ENCODE peak calls at places on chromosomes 6 and 20, in six cellular contexts. One of them, this sample, is unnamed.

GRCh38 chr6:110590821-110591351 is 114.5 kb upstream of the SLC22A16 start:
- DNase-seq in MG63: no peak
- DNase-seq in GM12865: peak
- DNase-seq in stimulated activated naive CD8-positive, alpha-beta T cell treated with anti-CD3 and anti-CD28 coated beads, Interleukin-15, Interleukin-2, amounts not matched to agents 100 U/mL and 50 U/mL, for 24 hours: peak
- DNase-seq in head of caudate nucleus: no peak
- DNase-seq in GM04504: no peak
- DNase-seq in this sample: peak

GRCh38 chr6:129440691-129441090 is 269.3 kb downstream of the ARHGAP18 start:
- DNase-seq in GM12865: no peak
- DNase-seq in head of caudate nucleus: no peak
- DNase-seq in GM04504: no peak
- DNase-seq in stimulated activated naive CD8-positive, alpha-beta T cell treated with anti-CD3 and anti-CD28 coated beads, Interleukin-15, Interleukin-2, amounts not matched to agents 100 U/mL and 50 U/mL, for 24 hours: no peak
- DNase-seq in MG63: peak
- DNase-seq in this sample: no peak

GRCh38 chr6:133235219-133235618 is 5.9 kb upstream of the EYA4 start:
- DNase-seq in head of caudate nucleus: no peak
- DNase-seq in GM04504: no peak
- DNase-seq in GM12865: no peak
- DNase-seq in MG63: no peak
- DNase-seq in stimulated activated naive CD8-positive, alpha-beta T cell treated with anti-CD3 and anti-CD28 coated beads, Interleukin-15, Interleukin-2, amounts not matched to agents 100 U/mL and 50 U/mL, for 24 hours: no peak
- DNase-seq in this sample: no peak

GRCh38 chr20:43914286-43914685 is 366 bp upstream of the TOX2 start:
- DNase-seq in stimulated activated naive CD8-positive, alpha-beta T cell treated with anti-CD3 and anti-CD28 coated beads, Interleukin-15, Interleukin-2, amounts not matched to agents 100 U/mL and 50 U/mL, for 24 hours: no peak
- DNase-seq in MG63: no peak
- DNase-seq in GM04504: no peak
- DNase-seq in GM12865: peak
- DNase-seq in head of caudate nucleus: no peak
- DNase-seq in this sample: no peak

GRCh38 chr20:59577809-59578601 is 26.3 kb upstream of the PHACTR3 start:
- DNase-seq in head of caudate nucleus: no peak
- DNase-seq in stimulated activated naive CD8-positive, alpha-beta T cell treated with anti-CD3 and anti-CD28 coated beads, Interleukin-15, Interleukin-2, amounts not matched to agents 100 U/mL and 50 U/mL, for 24 hours: no peak
- DNase-seq in GM04504: no peak
- DNase-seq in MG63: no peak
- DNase-seq in GM12865: no peak
- DNase-seq in this sample: no peak

GRCh38 chr6:43972915-43973304 is 154.3 kb downstream of the MRPL14 start:
- DNase-seq in GM12865: no peak
- DNase-seq in GM04504: peak
- DNase-seq in head of caudate nucleus: peak
- DNase-seq in stimulated activated naive CD8-positive, alpha-beta T cell treated with anti-CD3 and anti-CD28 coated beads, Interleukin-15, Interleukin-2, amounts not matched to agents 100 U/mL and 50 U/mL, for 24 hours: no peak
- DNase-seq in MG63: peak
- DNase-seq in this sample: no peak

GRCh38 chr6:169589699-169590257 is 112.1 kb downstream of the WDR27 start:
- DNase-seq in stimulated activated naive CD8-positive, alpha-beta T cell treated with anti-CD3 and anti-CD28 coated beads, Interleukin-15, Interleukin-2, amounts not matched to agents 100 U/mL and 50 U/mL, for 24 hours: no peak
- DNase-seq in GM04504: peak
- DNase-seq in GM12865: peak
- DNase-seq in MG63: no peak
- DNase-seq in head of caudate nucleus: no peak
- DNase-seq in this sample: peak

GRCh38 chr6:27894839-27895762 is 17.1 kb downstream of the OR2B2 start:
- DNase-seq in stimulated activated naive CD8-positive, alpha-beta T cell treated with anti-CD3 and anti-CD28 coated beads, Interleukin-15, Interleukin-2, amounts not matched to agents 100 U/mL and 50 U/mL, for 24 hours: peak
- DNase-seq in GM04504: no peak
- DNase-seq in MG63: peak
- DNase-seq in head of caudate nucleus: peak
- DNase-seq in GM12865: peak
- DNase-seq in this sample: no peak

GRCh38 chr6:166624275-166624674 is 2.8 kb downstream of the RPS6KA2 start:
- DNase-seq in stimulated activated naive CD8-positive, alpha-beta T cell treated with anti-CD3 and anti-CD28 coated beads, Interleukin-15, Interleukin-2, amounts not matched to agents 100 U/mL and 50 U/mL, for 24 hours: no peak
- DNase-seq in GM04504: peak
- DNase-seq in MG63: no peak
- DNase-seq in GM12865: no peak
- DNase-seq in head of caudate nucleus: no peak
- DNase-seq in this sample: no peak

GRCh38 chr6:10883312-10884244 is 1.7 kb upstream of the GCM2 start:
- DNase-seq in GM12865: no peak
- DNase-seq in stimulated activated naive CD8-positive, alpha-beta T cell treated with anti-CD3 and anti-CD28 coated beads, Interleukin-15, Interleukin-2, amounts not matched to agents 100 U/mL and 50 U/mL, for 24 hours: no peak
- DNase-seq in GM04504: no peak
- DNase-seq in head of caudate nucleus: no peak
- DNase-seq in MG63: no peak
- DNase-seq in this sample: no peak

GRCh38 chr6:24796616-24797290 is 2.0 kb downstream of the ARMH2 start:
- DNase-seq in head of caudate nucleus: no peak
- DNase-seq in GM04504: no peak
- DNase-seq in MG63: no peak
- DNase-seq in stimulated activated naive CD8-positive, alpha-beta T cell treated with anti-CD3 and anti-CD28 coated beads, Interleukin-15, Interleukin-2, amounts not matched to agents 100 U/mL and 50 U/mL, for 24 hours: peak
- DNase-seq in GM12865: no peak
- DNase-seq in this sample: no peak

GRCh38 chr6:152874846-152875568 is 107.8 kb downstream of the FBXO5 start:
- DNase-seq in head of caudate nucleus: no peak
- DNase-seq in MG63: no peak
- DNase-seq in GM04504: no peak
- DNase-seq in stimulated activated naive CD8-positive, alpha-beta T cell treated with anti-CD3 and anti-CD28 coated beads, Interleukin-15, Interleukin-2, amounts not matched to agents 100 U/mL and 50 U/mL, for 24 hours: no peak
- DNase-seq in GM12865: no peak
- DNase-seq in this sample: no peak

GRCh38 chr6:88982720-88983119 is 19.3 kb upstream of the RNGTT start:
- DNase-seq in GM12865: peak
- DNase-seq in MG63: peak
- DNase-seq in head of caudate nucleus: peak
- DNase-seq in stimulated activated naive CD8-positive, alpha-beta T cell treated with anti-CD3 and anti-CD28 coated beads, Interleukin-15, Interleukin-2, amounts not matched to agents 100 U/mL and 50 U/mL, for 24 hours: no peak
- DNase-seq in GM04504: peak
- DNase-seq in this sample: peak

GRCh38 chr20:21125072-21125848 is 622 bp upstream of the KIZ start:
- DNase-seq in GM12865: no peak
- DNase-seq in stimulated activated naive CD8-positive, alpha-beta T cell treated with anti-CD3 and anti-CD28 coated beads, Interleukin-15, Interleukin-2, amounts not matched to agents 100 U/mL and 50 U/mL, for 24 hours: no peak
- DNase-seq in head of caudate nucleus: peak
- DNase-seq in GM04504: no peak
- DNase-seq in MG63: peak
- DNase-seq in this sample: no peak

GRCh38 chr20:42020316-42020715 is 402.1 kb upstream of the CHD6 start:
- DNase-seq in stimulated activated naive CD8-positive, alpha-beta T cell treated with anti-CD3 and anti-CD28 coated beads, Interleukin-15, Interleukin-2, amounts not matched to agents 100 U/mL and 50 U/mL, for 24 hours: no peak
- DNase-seq in head of caudate nucleus: no peak
- DNase-seq in GM04504: no peak
- DNase-seq in MG63: no peak
- DNase-seq in GM12865: no peak
- DNase-seq in this sample: no peak

GRCh38 chr6:129009856-129010255 is 126.9 kb downstream of the LAMA2 start:
- DNase-seq in head of caudate nucleus: no peak
- DNase-seq in MG63: no peak
- DNase-seq in GM12865: no peak
- DNase-seq in GM04504: no peak
- DNase-seq in stimulated activated naive CD8-positive, alpha-beta T cell treated with anti-CD3 and anti-CD28 coated beads, Interleukin-15, Interleukin-2, amounts not matched to agents 100 U/mL and 50 U/mL, for 24 hours: no peak
- DNase-seq in this sample: no peak

GRCh38 chr6:85677243-85677956 is 34.7 kb upstream of the SYNCRIP start:
- DNase-seq in head of caudate nucleus: no peak
- DNase-seq in GM12865: peak
- DNase-seq in stimulated activated naive CD8-positive, alpha-beta T cell treated with anti-CD3 and anti-CD28 coated beads, Interleukin-15, Interleukin-2, amounts not matched to agents 100 U/mL and 50 U/mL, for 24 hours: no peak
- DNase-seq in MG63: no peak
- DNase-seq in GM04504: no peak
- DNase-seq in this sample: no peak

GRCh38 chr6:69866351-69867074 is at the start of gene COL19A1:
- DNase-seq in stimulated activated naive CD8-positive, alpha-beta T cell treated with anti-CD3 and anti-CD28 coated beads, Interleukin-15, Interleukin-2, amounts not matched to agents 100 U/mL and 50 U/mL, for 24 hours: peak
- DNase-seq in GM04504: no peak
- DNase-seq in MG63: no peak
- DNase-seq in head of caudate nucleus: peak
- DNase-seq in GM12865: peak
- DNase-seq in this sample: peak

GRCh38 chr6:4774715-4775590 is 1.3 kb upstream of the CDYL start:
- DNase-seq in head of caudate nucleus: peak
- DNase-seq in GM12865: no peak
- DNase-seq in MG63: no peak
- DNase-seq in stimulated activated naive CD8-positive, alpha-beta T cell treated with anti-CD3 and anti-CD28 coated beads, Interleukin-15, Interleukin-2, amounts not matched to agents 100 U/mL and 50 U/mL, for 24 hours: peak
- DNase-seq in GM04504: no peak
- DNase-seq in this sample: peak

GRCh38 chr20:1619861-1620444 is at the start of gene SIRPB1:
- DNase-seq in GM04504: no peak
- DNase-seq in GM12865: peak
- DNase-seq in stimulated activated naive CD8-positive, alpha-beta T cell treated with anti-CD3 and anti-CD28 coated beads, Interleukin-15, Interleukin-2, amounts not matched to agents 100 U/mL and 50 U/mL, for 24 hours: peak
- DNase-seq in MG63: no peak
- DNase-seq in head of caudate nucleus: peak
- DNase-seq in this sample: no peak

GRCh38 chr6:42864602-42865001 is 14.8 kb upstream of the RPL7L1 start:
- DNase-seq in MG63: no peak
- DNase-seq in GM12865: no peak
- DNase-seq in head of caudate nucleus: peak
- DNase-seq in stimulated activated naive CD8-positive, alpha-beta T cell treated with anti-CD3 and anti-CD28 coated beads, Interleukin-15, Interleukin-2, amounts not matched to agents 100 U/mL and 50 U/mL, for 24 hours: no peak
- DNase-seq in GM04504: no peak
- DNase-seq in this sample: no peak

GRCh38 chr20:45470939-45471338 is 1.4 kb downstream of the WFDC2 start:
- DNase-seq in stimulated activated naive CD8-positive, alpha-beta T cell treated with anti-CD3 and anti-CD28 coated beads, Interleukin-15, Interleukin-2, amounts not matched to agents 100 U/mL and 50 U/mL, for 24 hours: peak
- DNase-seq in GM04504: no peak
- DNase-seq in GM12865: no peak
- DNase-seq in MG63: no peak
- DNase-seq in head of caudate nucleus: peak
- DNase-seq in this sample: no peak

GRCh38 chr6:21915707-21916399 is 322.3 kb downstream of the SOX4 start:
- DNase-seq in GM12865: peak
- DNase-seq in GM04504: no peak
- DNase-seq in MG63: peak
- DNase-seq in head of caudate nucleus: peak
- DNase-seq in stimulated activated naive CD8-positive, alpha-beta T cell treated with anti-CD3 and anti-CD28 coated beads, Interleukin-15, Interleukin-2, amounts not matched to agents 100 U/mL and 50 U/mL, for 24 hours: no peak
- DNase-seq in this sample: no peak

GRCh38 chr20:19903168-19903676 is 113.9 kb upstream of the NAA20 start:
- DNase-seq in head of caudate nucleus: peak
- DNase-seq in MG63: no peak
- DNase-seq in GM04504: no peak
- DNase-seq in stimulated activated naive CD8-positive, alpha-beta T cell treated with anti-CD3 and anti-CD28 coated beads, Interleukin-15, Interleukin-2, amounts not matched to agents 100 U/mL and 50 U/mL, for 24 hours: no peak
- DNase-seq in GM12865: peak
- DNase-seq in this sample: peak

GRCh38 chr6:55617272-55617671 is 38.3 kb upstream of the HMGCLL1 start:
- DNase-seq in GM04504: peak
- DNase-seq in stimulated activated naive CD8-positive, alpha-beta T cell treated with anti-CD3 and anti-CD28 coated beads, Interleukin-15, Interleukin-2, amounts not matched to agents 100 U/mL and 50 U/mL, for 24 hours: no peak
- DNase-seq in GM12865: peak
- DNase-seq in head of caudate nucleus: no peak
- DNase-seq in MG63: no peak
- DNase-seq in this sample: peak

GRCh38 chr20:18187020-18187419 is 49.4 kb downstream of the KAT14 start:
- DNase-seq in MG63: no peak
- DNase-seq in GM12865: no peak
- DNase-seq in head of caudate nucleus: no peak
- DNase-seq in GM04504: no peak
- DNase-seq in stimulated activated naive CD8-positive, alpha-beta T cell treated with anti-CD3 and anti-CD28 coated beads, Interleukin-15, Interleukin-2, amounts not matched to agents 100 U/mL and 50 U/mL, for 24 hours: no peak
- DNase-seq in this sample: no peak

GRCh38 chr6:19433101-19433500 is 404.1 kb upstream of the ID4 start:
- DNase-seq in stimulated activated naive CD8-positive, alpha-beta T cell treated with anti-CD3 and anti-CD28 coated beads, Interleukin-15, Interleukin-2, amounts not matched to agents 100 U/mL and 50 U/mL, for 24 hours: no peak
- DNase-seq in MG63: no peak
- DNase-seq in GM12865: no peak
- DNase-seq in GM04504: no peak
- DNase-seq in head of caudate nucleus: peak
- DNase-seq in this sample: no peak

GRCh38 chr6:44078795-44079671 is 48.2 kb downstream of the MRPL14 start:
- DNase-seq in GM12865: peak
- DNase-seq in GM04504: no peak
- DNase-seq in MG63: peak
- DNase-seq in head of caudate nucleus: peak
- DNase-seq in stimulated activated naive CD8-positive, alpha-beta T cell treated with anti-CD3 and anti-CD28 coated beads, Interleukin-15, Interleukin-2, amounts not matched to agents 100 U/mL and 50 U/mL, for 24 hours: peak
- DNase-seq in this sample: peak

This sample was measured in GM13976.